ENCODE peak calls at places on chromosomes 4 and X, in eight cellular contexts. N, D, O, T, L, W, B and H are unnamed samples.

GRCh38 chrX:6021316-6022091 is 207.2 kb downstream of the NLGN4X start:
- DNase-seq in N (no peak), D (no peak), O (peak), T (no peak), L (peak), W (peak), B (no peak), H (no peak)

GRCh38 chr4:150569384-150569987 is 12.5 kb upstream of the MAB21L2 start:
- DNase-seq in N (no peak), D (peak), O (no peak), T (no peak), L (no peak), W (no peak), B (no peak), H (no peak)

GRCh38 chr4:23932186-23932585 is 42.3 kb upstream of the PPARGC1A start:
- DNase-seq in N (no peak), D (no peak), O (no peak), T (no peak), L (no peak), W (no peak), B (no peak), H (no peak)

GRCh38 chrX:133970021-133970550 is 15.3 kb downstream of the GPC3 start:
- DNase-seq in N (no peak), D (no peak), O (no peak), T (no peak), L (no peak), W (no peak), B (no peak), H (no peak)

GRCh38 chrX:42755820-42756219 is 22.1 kb downstream of the PPP1R2C start:
- DNase-seq in N (peak), D (peak), O (no peak), T (peak), L (no peak), W (no peak), B (no peak), H (peak)

GRCh38 chrX:40105016-40105790 is 7.4 kb upstream of the BCOR start:
- DNase-seq in N (peak), D (no peak), O (no peak), T (no peak), L (peak), W (no peak), B (no peak), H (no peak)

GRCh38 chr4:53899544-53900274 is 164.7 kb downstream of the CHIC2 start:
- DNase-seq in N (peak), D (no peak), O (no peak), T (no peak), L (no peak), W (no peak), B (no peak), H (no peak)

GRCh38 chr4:177177446-177178160 is 132.1 kb upstream of the NEIL3 start:
- DNase-seq in N (no peak), D (no peak), O (no peak), T (no peak), L (no peak), W (no peak), B (no peak), H (no peak)

GRCh38 chr4:55398461-55398860 is 2.7 kb downstream of the TMEM165 start:
- DNase-seq in N (no peak), D (no peak), O (no peak), T (no peak), L (no peak), W (no peak), B (no peak), H (no peak)

GRCh38 chr4:161010227-161010626 is 1153.6 kb downstream of the FSTL5 start:
- DNase-seq in N (no peak), D (no peak), O (no peak), T (no peak), L (no peak), W (no peak), B (no peak), H (no peak)

GRCh38 chrX:119008122-119008744 is 33.8 kb downstream of the LONRF3 start:
- DNase-seq in N (peak), D (no peak), O (peak), T (no peak), L (peak), W (peak), B (no peak), H (no peak)

GRCh38 chr4:75180790-75181776 is 248.2 kb downstream of the PARM1 start:
- DNase-seq in N (no peak), D (no peak), O (no peak), T (no peak), L (no peak), W (no peak), B (no peak), H (no peak)

GRCh38 chrX:9888953-9889470 is 78.1 kb upstream of the CLDN34 start:
- DNase-seq in N (no peak), D (no peak), O (no peak), T (no peak), L (no peak), W (no peak), B (no peak), H (no peak)

GRCh38 chrX:130086414-130087207 is 23.7 kb downstream of the ELF4 start:
- DNase-seq in N (no peak), D (no peak), O (no peak), T (no peak), L (peak), W (no peak), B (no peak), H (no peak)

GRCh38 chr4:89123418-89123817 is 12.1 kb downstream of the TIGD2 start:
- DNase-seq in N (no peak), D (no peak), O (no peak), T (no peak), L (no peak), W (peak), B (no peak), H (no peak)

GRCh38 chr4:168562021-168562691 is 65.3 kb downstream of the PALLD start:
- DNase-seq in N (peak), D (no peak), O (no peak), T (no peak), L (no peak), W (no peak), B (no peak), H (no peak)

GRCh38 chrX:8731579-8732395 is at the start of gene ANOS1:
- DNase-seq in N (peak), D (peak), O (no peak), T (no peak), L (no peak), W (no peak), B (no peak), H (no peak)

GRCh38 chrX:51598899-51599298 is 19.8 kb downstream of the CENPVL3 start:
- DNase-seq in N (no peak), D (no peak), O (no peak), T (no peak), L (peak), W (no peak), B (no peak), H (no peak)
- H3K27ac ChIP-seq in N (no peak), D (no peak), O (no peak), T (no peak), L (no peak), W (no peak), B (no peak), H (no peak)

GRCh38 chr4:66266035-66266434 is 595.7 kb upstream of the EPHA5 start:
- DNase-seq in N (no peak), D (no peak), O (no peak), T (no peak), L (no peak), W (no peak), B (no peak), H (no peak)
- TF ChIP-seq POLR2AphosphoS5 in N (no peak), D (no peak), O (no peak), T (no peak), L (no peak), W (no peak), B (no peak), H (no peak)

DNA sequence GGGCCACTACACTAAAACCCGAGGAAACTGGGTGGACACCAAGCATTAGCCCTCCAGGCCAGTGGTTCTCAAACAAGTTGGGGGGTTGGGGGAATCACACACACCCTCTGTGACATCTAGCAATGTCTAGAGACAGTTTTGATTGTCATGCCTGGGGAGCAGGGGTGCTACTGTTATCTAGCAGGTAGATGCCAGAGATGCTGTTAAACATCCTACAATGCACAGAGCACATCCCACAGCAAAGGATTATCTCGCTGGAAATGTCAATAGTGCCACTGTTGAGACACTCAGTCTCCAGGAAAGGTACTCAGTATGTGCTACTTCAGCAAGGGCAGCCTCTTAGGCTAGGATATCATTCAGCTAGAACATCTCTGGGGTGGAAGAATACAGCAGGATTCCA is 1.3 kb downstream of the SMC1A start:
- DNase-seq in N (no peak), D (no peak), O (no peak), T (no peak), L (no peak), W (no peak), B (no peak), H (no peak)
- H3K27ac ChIP-seq in N (peak), D (peak), O (peak), T (peak), L (peak), W (peak), B (no peak), H (no peak)

GRCh38 chr4:158121203-158121586 is 51.6 kb downstream of the GASK1B start:
- DNase-seq in N (no peak), D (peak), O (no peak), T (peak), L (no peak), W (peak), B (no peak), H (no peak)
- TF ChIP-seq POLR2AphosphoS5 in N (no peak), D (peak), O (no peak), T (no peak), L (no peak), W (no peak), B (no peak), H (peak)

GRCh38 chr4:151882072-151882803 is 121.4 kb upstream of the GATB start:
- DNase-seq in N (no peak), D (no peak), O (no peak), T (no peak), L (no peak), W (no peak), B (no peak), H (no peak)

GRCh38 chr4:151876411-151876988 is 115.7 kb upstream of the GATB start:
- DNase-seq in N (no peak), D (no peak), O (no peak), T (no peak), L (no peak), W (no peak), B (no peak), H (no peak)

GRCh38 chr4:151874328-151874727 is 113.5 kb upstream of the GATB start:
- DNase-seq in N (no peak), D (no peak), O (no peak), T (no peak), L (no peak), W (no peak), B (no peak), H (no peak)

GRCh38 chr4:151885123-151885522 is 124.3 kb upstream of the GATB start:
- DNase-seq in N (no peak), D (no peak), O (no peak), T (no peak), L (no peak), W (no peak), B (no peak), H (no peak)

GRCh38 chr4:151879705-151880104 is 118.9 kb upstream of the GATB start:
- DNase-seq in N (no peak), D (no peak), O (no peak), T (no peak), L (no peak), W (no peak), B (no peak), H (no peak)
- H3K27ac ChIP-seq in N (no peak), D (no peak), O (no peak), T (no peak), L (no peak), W (no peak), B (no peak), H (no peak)

DNA sequence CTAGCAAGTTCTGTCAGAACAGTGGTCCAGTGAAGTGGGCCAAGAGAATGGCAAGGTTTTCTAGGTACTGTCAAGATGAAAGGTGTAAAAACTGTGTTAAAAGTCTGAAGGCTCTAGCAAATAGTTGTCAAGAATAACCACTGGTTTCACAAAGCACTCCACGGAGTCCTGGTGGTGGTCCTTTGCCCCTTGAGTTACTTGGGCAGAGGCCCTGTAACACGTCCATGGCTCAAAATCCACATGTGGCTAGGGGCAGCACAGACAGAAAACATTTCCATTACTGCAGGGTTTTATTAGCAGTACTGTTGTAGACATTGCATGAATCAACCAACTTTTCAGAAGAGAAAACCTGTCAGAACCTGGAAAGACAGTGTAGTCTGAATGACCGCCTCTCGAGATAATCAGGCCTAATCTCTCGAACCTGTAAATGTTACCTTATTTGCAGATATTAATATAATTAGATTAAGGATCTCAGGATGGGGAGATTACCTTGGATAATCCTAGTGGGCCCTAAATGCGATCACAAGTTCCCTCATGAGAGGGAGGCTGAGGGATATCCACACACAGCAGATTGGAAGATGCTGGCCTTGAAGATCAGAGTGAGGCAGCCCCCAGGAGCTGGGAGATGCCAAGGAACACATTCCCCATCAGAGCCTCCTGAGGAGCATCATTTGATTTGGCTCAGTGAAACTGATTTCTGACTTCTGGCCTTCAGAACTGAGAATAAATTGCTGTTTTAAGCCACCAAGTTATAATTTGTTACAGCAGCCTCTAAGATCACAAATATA is 34.7 kb downstream of the ERVMER34-1 start:
- DNase-seq in N (no peak), D (no peak), O (no peak), T (no peak), L (no peak), W (no peak), B (no peak), H (no peak)
- TF ChIP-seq POLR2AphosphoS5 in N (no peak), D (no peak), O (no peak), T (no peak), L (no peak), W (no peak), B (no peak), H (no peak)

GRCh38 chr4:123807866-123808265 is 411.3 kb downstream of the SPRY1 start:
- DNase-seq in N (no peak), D (no peak), O (no peak), T (no peak), L (no peak), W (no peak), B (no peak), H (no peak)

GRCh38 chr4:123813901-123814300 is 417.3 kb downstream of the SPRY1 start:
- DNase-seq in N (no peak), D (no peak), O (no peak), T (no peak), L (no peak), W (no peak), B (no peak), H (no peak)

GRCh38 chr4:123816462-123816861 is 419.9 kb downstream of the SPRY1 start:
- DNase-seq in N (no peak), D (no peak), O (no peak), T (no peak), L (no peak), W (no peak), B (no peak), H (no peak)

GRCh38 chr4:123809864-123810263 is 413.3 kb downstream of the SPRY1 start:
- DNase-seq in N (no peak), D (no peak), O (no peak), T (no peak), L (no peak), W (peak), B (no peak), H (no peak)

DNA sequence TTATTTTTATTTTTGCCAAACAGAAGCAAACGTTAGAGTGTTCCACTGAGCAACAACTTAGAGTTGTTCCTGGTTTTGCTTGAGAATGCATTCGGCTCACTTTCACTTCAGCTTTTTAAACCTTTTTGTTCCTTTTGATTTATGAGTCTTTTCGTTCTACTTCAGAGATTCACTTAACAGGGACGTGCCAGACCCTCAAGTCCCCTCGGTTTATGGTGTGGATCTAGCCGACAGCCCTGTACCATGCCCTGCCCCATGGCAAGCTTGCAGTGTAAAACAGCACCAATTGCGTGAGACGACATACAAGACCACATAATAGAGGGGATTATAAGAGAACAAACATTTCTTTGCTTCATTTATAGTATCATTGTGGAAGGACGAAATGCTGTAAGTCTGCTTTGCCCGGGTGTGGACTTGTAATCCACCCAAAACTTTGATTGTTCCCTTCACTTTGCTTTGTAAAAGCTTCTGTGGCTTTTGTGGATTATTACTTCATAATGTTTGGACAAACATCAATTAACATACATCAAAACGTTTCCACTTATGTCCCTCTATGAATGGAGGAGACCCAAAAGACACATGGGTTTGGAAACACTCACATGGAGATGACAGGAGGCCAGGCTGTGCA is 415.3 kb downstream of the SPRY1 start:
- DNase-seq in N (no peak), D (no peak), O (no peak), T (no peak), L (no peak), W (no peak), B (no peak), H (no peak)
- H3K27ac ChIP-seq in N (no peak), D (peak), O (no peak), T (peak), L (no peak), W (no peak), B (no peak), H (peak)